ENCODE peak calls at places on chromosomes 12 and 14, in ten cellular contexts. One of them, this sample, is unnamed.

GRCh38 chr12:27982380-27982779 is 9.8 kb upstream of the PTHLH start:
- DNase-seq in cardiac muscle cell: no peak
- DNase-seq in fibroblast of mammary gland: no peak
- DNase-seq in ovary: no peak
- DNase-seq in tibial artery: no peak
- DNase-seq in foreskin fibroblast: no peak
- DNase-seq in HL-60: no peak
- DNase-seq in endothelial cell of umbilical vein: no peak
- DNase-seq in H1: no peak
- DNase-seq in GM12865: no peak
- DNase-seq in this sample: no peak

GRCh38 chr12:112097641-112098040 is 10.9 kb downstream of the NAA25 start:
- DNase-seq in GM12865: no peak
- DNase-seq in fibroblast of mammary gland: peak
- DNase-seq in endothelial cell of umbilical vein: no peak
- DNase-seq in ovary: no peak
- DNase-seq in foreskin fibroblast: no peak
- DNase-seq in tibial artery: no peak
- DNase-seq in cardiac muscle cell: no peak
- DNase-seq in H1: no peak
- DNase-seq in HL-60: no peak
- DNase-seq in this sample: no peak

GRCh38 chr12:70840966-70841365 is 79.6 kb downstream of the PTPRR start:
- DNase-seq in ovary: no peak
- DNase-seq in cardiac muscle cell: no peak
- DNase-seq in endothelial cell of umbilical vein: no peak
- DNase-seq in HL-60: no peak
- DNase-seq in foreskin fibroblast: peak
- DNase-seq in fibroblast of mammary gland: peak
- DNase-seq in tibial artery: no peak
- DNase-seq in GM12865: no peak
- DNase-seq in H1: no peak
- DNase-seq in this sample: no peak

GRCh38 chr14:72237722-72238666 is 305.8 kb downstream of the RGS6 start:
- DNase-seq in GM12865: no peak
- DNase-seq in tibial artery: no peak
- DNase-seq in HL-60: no peak
- DNase-seq in fibroblast of mammary gland: no peak
- DNase-seq in H1: no peak
- DNase-seq in cardiac muscle cell: no peak
- DNase-seq in foreskin fibroblast: no peak
- DNase-seq in endothelial cell of umbilical vein: no peak
- DNase-seq in ovary: no peak
- DNase-seq in this sample: no peak

GRCh38 chr12:121532503-121533390 is 48.1 kb downstream of the KDM2B start:
- DNase-seq in tibial artery: no peak
- DNase-seq in fibroblast of mammary gland: peak
- DNase-seq in endothelial cell of umbilical vein: no peak
- DNase-seq in GM12865: no peak
- DNase-seq in cardiac muscle cell: no peak
- DNase-seq in HL-60: no peak
- DNase-seq in H1: no peak
- DNase-seq in foreskin fibroblast: peak
- DNase-seq in ovary: no peak
- DNase-seq in this sample: peak

GRCh38 chr12:63897931-63898330 is 53.4 kb downstream of the SRGAP1 start:
- DNase-seq in H1: no peak
- DNase-seq in tibial artery: no peak
- DNase-seq in ovary: no peak
- DNase-seq in endothelial cell of umbilical vein: peak
- DNase-seq in foreskin fibroblast: no peak
- DNase-seq in HL-60: no peak
- DNase-seq in fibroblast of mammary gland: no peak
- DNase-seq in GM12865: peak
- DNase-seq in cardiac muscle cell: no peak
- DNase-seq in this sample: no peak

GRCh38 chr12:8065991-8066594 is at the start of gene C3AR1:
- DNase-seq in H1: no peak
- DNase-seq in GM12865: peak
- DNase-seq in endothelial cell of umbilical vein: peak
- DNase-seq in tibial artery: no peak
- DNase-seq in HL-60: peak
- DNase-seq in foreskin fibroblast: peak
- DNase-seq in cardiac muscle cell: no peak
- DNase-seq in ovary: no peak
- DNase-seq in fibroblast of mammary gland: peak
- DNase-seq in this sample: peak

GRCh38 chr12:100794441-100795192 is at the start of gene ANO4:
- DNase-seq in H1: no peak
- DNase-seq in foreskin fibroblast: peak
- DNase-seq in HL-60: no peak
- DNase-seq in ovary: no peak
- DNase-seq in endothelial cell of umbilical vein: no peak
- DNase-seq in cardiac muscle cell: peak
- DNase-seq in GM12865: no peak
- DNase-seq in tibial artery: no peak
- DNase-seq in fibroblast of mammary gland: no peak
- DNase-seq in this sample: no peak

GRCh38 chr14:53955671-53956426 is 776 bp downstream of the BMP4 start:
- DNase-seq in cardiac muscle cell: peak
- DNase-seq in ovary: peak
- DNase-seq in tibial artery: peak
- DNase-seq in GM12865: peak
- DNase-seq in H1: no peak
- DNase-seq in foreskin fibroblast: peak
- DNase-seq in HL-60: no peak
- DNase-seq in endothelial cell of umbilical vein: peak
- DNase-seq in fibroblast of mammary gland: no peak
- DNase-seq in this sample: no peak

GRCh38 chr12:62860501-62861156 is 74.3 kb downstream of the PPM1H start:
- DNase-seq in cardiac muscle cell: no peak
- DNase-seq in HL-60: no peak
- DNase-seq in fibroblast of mammary gland: no peak
- DNase-seq in H1: no peak
- DNase-seq in ovary: no peak
- DNase-seq in foreskin fibroblast: no peak
- DNase-seq in tibial artery: no peak
- DNase-seq in GM12865: no peak
- DNase-seq in endothelial cell of umbilical vein: no peak
- DNase-seq in this sample: no peak

GRCh38 chr12:98440165-98440581 is 75.2 kb upstream of the TMPO start:
- DNase-seq in ovary: peak
- DNase-seq in cardiac muscle cell: no peak
- DNase-seq in endothelial cell of umbilical vein: peak
- DNase-seq in HL-60: peak
- DNase-seq in tibial artery: peak
- DNase-seq in H1: no peak
- DNase-seq in foreskin fibroblast: peak
- DNase-seq in GM12865: no peak
- DNase-seq in fibroblast of mammary gland: peak
- DNase-seq in this sample: peak

GRCh38 chr14:103517172-103517566 is 5.5 kb downstream of the CKB start:
- DNase-seq in endothelial cell of umbilical vein: no peak
- DNase-seq in GM12865: no peak
- DNase-seq in H1: no peak
- DNase-seq in HL-60: no peak
- DNase-seq in tibial artery: no peak
- DNase-seq in cardiac muscle cell: no peak
- DNase-seq in ovary: peak
- DNase-seq in fibroblast of mammary gland: no peak
- DNase-seq in foreskin fibroblast: no peak
- DNase-seq in this sample: no peak

GRCh38 chr12:106090586-106091411 is 48.0 kb downstream of the NUAK1 start:
- DNase-seq in H1: no peak
- DNase-seq in endothelial cell of umbilical vein: peak
- DNase-seq in GM12865: no peak
- DNase-seq in foreskin fibroblast: peak
- DNase-seq in HL-60: no peak
- DNase-seq in fibroblast of mammary gland: peak
- DNase-seq in ovary: peak
- DNase-seq in cardiac muscle cell: no peak
- DNase-seq in tibial artery: peak
- DNase-seq in this sample: peak

GRCh38 chr12:93198086-93198485 is 179.6 kb upstream of the NUDT4 start:
- DNase-seq in HL-60: no peak
- DNase-seq in GM12865: no peak
- DNase-seq in ovary: no peak
- DNase-seq in H1: no peak
- DNase-seq in fibroblast of mammary gland: peak
- DNase-seq in tibial artery: no peak
- DNase-seq in cardiac muscle cell: no peak
- DNase-seq in endothelial cell of umbilical vein: peak
- DNase-seq in foreskin fibroblast: peak
- DNase-seq in this sample: no peak

DNA sequence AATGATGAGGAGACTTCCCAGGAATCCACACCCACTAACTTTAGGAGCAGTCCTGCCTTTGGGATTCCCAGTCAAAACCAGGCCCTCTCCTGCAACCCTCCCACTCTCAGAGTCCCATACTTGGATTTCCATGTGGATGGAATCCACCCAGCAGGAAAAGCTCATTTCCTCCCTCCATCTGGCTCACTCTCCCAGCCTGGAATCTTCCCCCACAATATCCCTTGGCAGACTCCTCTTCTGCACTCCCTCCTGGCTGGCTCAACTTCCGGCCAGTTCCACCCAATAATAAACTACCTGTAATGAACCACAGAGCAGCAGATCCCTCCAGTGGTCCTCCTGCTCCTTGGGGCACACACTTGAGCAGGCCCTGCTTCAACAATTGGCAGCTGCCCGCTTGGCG is 102.8 kb upstream of the EGLN3 start:
- DNase-seq in HL-60: no peak
- DNase-seq in fibroblast of mammary gland: peak
- DNase-seq in tibial artery: peak
- DNase-seq in cardiac muscle cell: no peak
- DNase-seq in H1: no peak
- DNase-seq in foreskin fibroblast: no peak
- DNase-seq in endothelial cell of umbilical vein: peak
- DNase-seq in GM12865: no peak
- DNase-seq in ovary: peak
- DNase-seq in this sample: peak
- TF ChIP-seq CTCF in HL-60: no peak
- TF ChIP-seq CTCF in fibroblast of mammary gland: peak
- TF ChIP-seq CTCF in tibial artery: no peak
- TF ChIP-seq CTCF in cardiac muscle cell: peak
- TF ChIP-seq CTCF in H1: no peak
- TF ChIP-seq CTCF in foreskin fibroblast: no peak
- TF ChIP-seq CTCF in endothelial cell of umbilical vein: no peak
- TF ChIP-seq CTCF in GM12865: no peak
- TF ChIP-seq CTCF in ovary: no peak
- TF ChIP-seq CTCF in this sample: no peak

GRCh38 chr14:94193776-94194175 is 19.7 kb downstream of the PPP4R4 start:
- DNase-seq in foreskin fibroblast: no peak
- DNase-seq in endothelial cell of umbilical vein: no peak
- DNase-seq in fibroblast of mammary gland: no peak
- DNase-seq in GM12865: no peak
- DNase-seq in HL-60: no peak
- DNase-seq in H1: no peak
- DNase-seq in ovary: no peak
- DNase-seq in cardiac muscle cell: no peak
- DNase-seq in tibial artery: no peak
- DNase-seq in this sample: no peak
- H3K4me3 ChIP-seq in foreskin fibroblast: no peak
- H3K4me3 ChIP-seq in endothelial cell of umbilical vein: no peak
- H3K4me3 ChIP-seq in fibroblast of mammary gland: no peak
- H3K4me3 ChIP-seq in GM12865: no peak
- H3K4me3 ChIP-seq in HL-60: no peak
- H3K4me3 ChIP-seq in H1: no peak
- H3K4me3 ChIP-seq in ovary: no peak
- H3K4me3 ChIP-seq in cardiac muscle cell: no peak
- H3K4me3 ChIP-seq in tibial artery: no peak
- H3K4me3 ChIP-seq in this sample: no peak

DNA sequence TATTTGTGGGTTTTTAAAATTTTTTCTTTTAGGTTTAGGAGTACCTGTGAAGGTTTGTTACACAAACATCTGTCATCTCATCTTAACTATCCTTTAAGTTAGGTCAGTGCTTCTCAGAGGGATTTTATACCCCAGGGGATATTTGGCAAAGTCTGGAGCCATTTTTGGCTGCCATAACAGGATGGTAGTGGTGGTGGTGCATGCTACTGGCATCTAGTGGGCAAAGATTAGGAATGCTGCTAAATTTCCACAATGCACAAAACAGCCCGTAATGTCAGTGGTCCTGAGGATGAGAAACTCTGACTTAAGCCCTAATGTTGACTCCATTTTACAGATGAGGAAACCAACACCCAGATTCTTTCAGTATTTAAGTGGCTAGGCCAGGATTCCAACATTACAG is 85.2 kb upstream of the MYF6 start:
- DNase-seq in endothelial cell of umbilical vein: no peak
- DNase-seq in tibial artery: no peak
- DNase-seq in H1: no peak
- DNase-seq in HL-60: no peak
- DNase-seq in ovary: no peak
- DNase-seq in fibroblast of mammary gland: peak
- DNase-seq in cardiac muscle cell: no peak
- DNase-seq in GM12865: peak
- DNase-seq in foreskin fibroblast: no peak
- DNase-seq in this sample: no peak
- TF ChIP-seq CTCF in endothelial cell of umbilical vein: peak
- TF ChIP-seq CTCF in tibial artery: no peak
- TF ChIP-seq CTCF in H1: no peak
- TF ChIP-seq CTCF in HL-60: no peak
- TF ChIP-seq CTCF in ovary: no peak
- TF ChIP-seq CTCF in fibroblast of mammary gland: peak
- TF ChIP-seq CTCF in cardiac muscle cell: peak
- TF ChIP-seq CTCF in GM12865: peak
- TF ChIP-seq CTCF in foreskin fibroblast: no peak
- TF ChIP-seq CTCF in this sample: peak

GRCh38 chr14:88321692-88322504 is 1.2 kb downstream of the KCNK10 start:
- DNase-seq in foreskin fibroblast: no peak
- DNase-seq in H1: no peak
- DNase-seq in HL-60: no peak
- DNase-seq in cardiac muscle cell: no peak
- DNase-seq in ovary: no peak
- DNase-seq in fibroblast of mammary gland: no peak
- DNase-seq in endothelial cell of umbilical vein: no peak
- DNase-seq in tibial artery: no peak
- DNase-seq in GM12865: no peak
- DNase-seq in this sample: no peak

GRCh38 chr14:88323520-88324199 is 591 bp upstream of the KCNK10 start:
- DNase-seq in fibroblast of mammary gland: peak
- DNase-seq in tibial artery: no peak
- DNase-seq in foreskin fibroblast: no peak
- DNase-seq in GM12865: peak
- DNase-seq in HL-60: no peak
- DNase-seq in H1: no peak
- DNase-seq in cardiac muscle cell: peak
- DNase-seq in endothelial cell of umbilical vein: no peak
- DNase-seq in ovary: no peak
- DNase-seq in this sample: no peak

GRCh38 chr14:88323086-88323519 is at the start of gene KCNK10:
- DNase-seq in H1: no peak
- DNase-seq in GM12865: peak
- DNase-seq in ovary: no peak
- DNase-seq in cardiac muscle cell: no peak
- DNase-seq in foreskin fibroblast: no peak
- DNase-seq in HL-60: no peak
- DNase-seq in fibroblast of mammary gland: no peak
- DNase-seq in endothelial cell of umbilical vein: no peak
- DNase-seq in tibial artery: no peak
- DNase-seq in this sample: no peak

GRCh38 chr14:88325883-88326282 is 2.8 kb upstream of the KCNK10 start:
- DNase-seq in endothelial cell of umbilical vein: no peak
- DNase-seq in GM12865: no peak
- DNase-seq in H1: no peak
- DNase-seq in foreskin fibroblast: no peak
- DNase-seq in fibroblast of mammary gland: no peak
- DNase-seq in tibial artery: no peak
- DNase-seq in cardiac muscle cell: no peak
- DNase-seq in HL-60: no peak
- DNase-seq in ovary: no peak
- DNase-seq in this sample: no peak

GRCh38 chr14:88322505-88323085 is 474 bp downstream of the KCNK10 start:
- DNase-seq in HL-60: no peak
- DNase-seq in endothelial cell of umbilical vein: no peak
- DNase-seq in fibroblast of mammary gland: no peak
- DNase-seq in cardiac muscle cell: no peak
- DNase-seq in ovary: no peak
- DNase-seq in GM12865: no peak
- DNase-seq in foreskin fibroblast: no peak
- DNase-seq in tibial artery: no peak
- DNase-seq in H1: no peak
- DNase-seq in this sample: no peak
- H3K4me3 ChIP-seq in HL-60: peak
- H3K4me3 ChIP-seq in endothelial cell of umbilical vein: peak
- H3K4me3 ChIP-seq in fibroblast of mammary gland: no peak
- H3K4me3 ChIP-seq in cardiac muscle cell: peak
- H3K4me3 ChIP-seq in ovary: no peak
- H3K4me3 ChIP-seq in GM12865: peak
- H3K4me3 ChIP-seq in foreskin fibroblast: peak
- H3K4me3 ChIP-seq in tibial artery: peak
- H3K4me3 ChIP-seq in H1: peak
- H3K4me3 ChIP-seq in this sample: no peak